ENCODE peak calls at places on chromosomes 4 and X, in four cellular contexts. E, I, Y and R are unnamed samples.

GRCh38 chr4:101914761-101915160 is 124.2 kb downstream of the BANK1 start:
- DNase-seq in E (no peak), I (no peak), Y (no peak), R (no peak)

GRCh38 chrX:110286126-110286525 is 31.8 kb downstream of the AMMECR1 start:
- DNase-seq in E (no peak), I (no peak), Y (no peak), R (no peak)

GRCh38 chr4:153142700-153143438 is 61.4 kb upstream of the TRIM2 start:
- DNase-seq in E (no peak), I (peak), Y (peak), R (peak)

GRCh38 chr4:19455850-19456602 is 795.7 kb upstream of the SLIT2 start:
- DNase-seq in E (no peak), I (no peak), Y (no peak), R (no peak)

GRCh38 chrX:23435108-23435507 is 100.5 kb downstream of the PTCHD1 start:
- DNase-seq in E (no peak), I (no peak), Y (no peak), R (no peak)

GRCh38 chr4:10069065-10069626 is 47.5 kb downstream of the WDR1 start:
- DNase-seq in E (no peak), I (no peak), Y (no peak), R (no peak)

GRCh38 chr4:87659247-87659931 is 9.3 kb downstream of the DMP1 start:
- DNase-seq in E (no peak), I (no peak), Y (no peak), R (no peak)

GRCh38 chrX:37943554-37943953 is 62.8 kb upstream of the SYTL5 start:
- DNase-seq in E (no peak), I (no peak), Y (no peak), R (no peak)

GRCh38 chr4:149549911-149550310 is 265.7 kb downstream of the IQCM start:
- DNase-seq in E (no peak), I (no peak), Y (no peak), R (peak)

GRCh38 chr4:128757712-128758111 is 51.8 kb upstream of the JADE1 start:
- DNase-seq in E (no peak), I (no peak), Y (no peak), R (no peak)

GRCh38 chr4:20313237-20314030 is 61.7 kb downstream of the SLIT2 start:
- DNase-seq in E (peak), I (no peak), Y (no peak), R (peak)

GRCh38 chr4:153115322-153116100 is 88.7 kb upstream of the TRIM2 start:
- DNase-seq in E (peak), I (no peak), Y (no peak), R (no peak)

GRCh38 chrX:51614353-51614752 is 4.4 kb downstream of the CENPVL3 start:
- DNase-seq in E (no peak), I (peak), Y (peak), R (no peak)

GRCh38 chr4:1463088-1463926 is 57.1 kb upstream of the NKX1-1 start:
- DNase-seq in E (no peak), I (peak), Y (no peak), R (no peak)

GRCh38 chr4:39932776-39933402 is 44.8 kb downstream of the PDS5A start:
- DNase-seq in E (no peak), I (no peak), Y (no peak), R (no peak)

GRCh38 chr4:173370130-173370476 is 651 bp upstream of the SAP30 start:
- DNase-seq in E (no peak), I (peak), Y (peak), R (peak)

GRCh38 chrX:31126205-31126604 is 54.4 kb upstream of the FTHL17 start:
- DNase-seq in E (no peak), I (no peak), Y (no peak), R (no peak)

GRCh38 chr4:161817822-161818412 is 345.9 kb downstream of the FSTL5 start:
- DNase-seq in E (no peak), I (no peak), Y (no peak), R (no peak)

GRCh38 chr4:6134612-6135220 is 65.6 kb downstream of the JAKMIP1 start:
- DNase-seq in E (peak), I (no peak), Y (peak), R (no peak)

GRCh38 chr4:123599920-123600394 is 203.4 kb downstream of the SPRY1 start:
- DNase-seq in E (peak), I (peak), Y (peak), R (peak)

GRCh38 chrX:45009371-45010000 is 136.5 kb downstream of the KDM6A start:
- DNase-seq in E (no peak), I (no peak), Y (no peak), R (no peak)

GRCh38 chr4:188428935-188429334 is 289.7 kb downstream of the TRIML1 start:
- DNase-seq in E (no peak), I (no peak), Y (no peak), R (peak)

GRCh38 chrX:111100191-111100590 is 4.2 kb downstream of the PAK3 start:
- DNase-seq in E (no peak), I (peak), Y (peak), R (peak)

GRCh38 chrX:15930585-15930984 is 76.0 kb upstream of the AP1S2 start:
- DNase-seq in E (peak), I (peak), Y (peak), R (no peak)

GRCh38 chr4:113840850-113841249 is 79.3 kb upstream of the CAMK2D start:
- DNase-seq in E (no peak), I (no peak), Y (no peak), R (no peak)

GRCh38 chr4:122673252-122673651 is 52.4 kb upstream of the IL21 start:
- DNase-seq in E (no peak), I (no peak), Y (no peak), R (no peak)

DNA sequence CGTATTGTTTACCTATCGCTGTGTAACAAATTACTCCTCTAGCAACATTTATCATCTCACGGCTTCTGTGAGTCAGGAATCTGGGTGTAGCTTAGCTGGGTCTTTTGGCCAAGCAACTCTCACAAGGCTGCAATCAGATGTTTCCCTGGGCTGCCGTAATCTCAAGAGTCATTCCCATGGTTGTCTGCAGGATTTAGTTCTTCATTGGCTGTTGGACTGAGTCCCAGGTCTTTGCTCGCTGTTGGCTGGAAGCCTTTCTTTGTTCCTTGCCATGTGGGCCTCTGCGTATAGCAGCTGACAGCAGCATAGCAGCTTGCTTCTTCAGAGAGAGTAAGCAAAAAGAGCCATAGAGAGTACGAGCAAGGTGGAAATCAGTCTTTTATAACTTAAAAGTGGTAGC is 16.8 kb downstream of the POLR2B start:
- DNase-seq in E (no peak), I (no peak), Y (no peak), R (no peak)
- TF ChIP-seq USF1 in E (no peak), I (no peak), Y (no peak), R (no peak)

GRCh38 chr4:110003401-110004187 is 90.9 kb downstream of the EGF start:
- DNase-seq in E (no peak), I (no peak), Y (no peak), R (no peak)

GRCh38 chr4:110008540-110008939 is 95.9 kb downstream of the EGF start:
- DNase-seq in E (no peak), I (no peak), Y (no peak), R (no peak)

GRCh38 chr4:110009526-110009925 is 96.8 kb downstream of the EGF start:
- DNase-seq in E (no peak), I (no peak), Y (no peak), R (no peak)

GRCh38 chr4:110007217-110007616 is 94.5 kb downstream of the EGF start:
- DNase-seq in E (no peak), I (no peak), Y (no peak), R (no peak)

DNA sequence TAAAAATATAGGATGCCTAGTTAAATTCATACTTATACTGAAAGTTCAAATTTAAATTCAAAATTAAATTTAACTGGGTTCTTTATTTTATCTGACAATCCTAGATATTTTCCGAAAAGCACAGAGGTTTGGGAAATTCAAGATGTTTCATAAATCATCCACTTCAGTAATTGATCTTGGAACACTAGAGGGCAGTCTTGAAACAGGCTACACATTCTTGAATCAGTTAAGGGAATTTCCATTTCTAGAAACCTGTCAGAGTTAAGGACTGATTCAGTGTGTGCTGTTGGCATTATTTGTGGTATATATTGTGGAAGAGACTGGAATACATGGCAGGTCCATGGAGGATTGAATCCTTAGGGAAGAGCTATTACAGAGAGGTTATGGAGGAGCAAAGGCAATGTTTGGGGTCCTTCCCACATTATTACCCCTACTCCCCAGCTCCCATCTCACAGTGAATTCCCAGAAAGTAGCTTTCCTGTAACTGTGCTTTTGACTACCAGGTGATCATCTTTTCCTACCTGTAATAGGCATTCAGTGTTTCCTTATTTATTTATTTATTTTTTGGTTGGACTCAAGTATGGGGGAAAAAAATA is 92.9 kb downstream of the EGF start:
- DNase-seq in E (peak), I (peak), Y (peak), R (no peak)
- TF ChIP-seq USF1 in E (no peak), I (no peak), Y (no peak), R (no peak)

GRCh38 chr4:145436114-145436513 is 45.5 kb upstream of the SMAD1 start:
- DNase-seq in E (no peak), I (no peak), Y (no peak), R (no peak)
- TF ChIP-seq USF1 in E (no peak), I (no peak), Y (no peak), R (no peak)

GRCh38 chr4:103091601-103092223 is 7.9 kb downstream of the BDH2 start:
- DNase-seq in E (peak), I (peak), Y (peak), R (no peak)
- TF ChIP-seq USF1 in E (no peak), I (no peak), Y (no peak), R (no peak)